ENCODE peak calls at places on chromosomes 11 and 22, in nine cellular contexts. T is psoas muscle; E is NAMALWA; F is GM04504; H is right atrium auricular region; A is mammary epithelial cell; O is tibial artery; P is kidney tubule cell; R is activated T-helper 1 cell treated with anti-CD3 and anti-CD28 coated beads, Interleukin-12 subunit alpha, Interleukin-12 subunit beta, Interleukin-2, Interleukin-4 antibody, amounts not matched to agents 30 ng/mL and 10 ng/mL and 1 ng/mL, durations not matched to agents 14 hours and 24 hours and 36 hours. X is an unnamed sample.

GRCh38 chr11:125072961-125073590 is 10.0 kb downstream of the SLC37A2 start:
- DNase-seq in R (no peak), T (no peak), E (no peak), F (no peak), H (no peak), O (no peak), P (no peak), A (no peak), X (no peak)

GRCh38 chr22:39808087-39808486 is 85.5 kb downstream of the ENTHD1 start:
- DNase-seq in F (no peak), O (no peak), P (peak), H (no peak), T (no peak), A (no peak), E (peak), R (no peak), X (no peak)

GRCh38 chr11:121465709-121466062 is 12.9 kb upstream of the SORL1-AS1 start:
- DNase-seq in A (no peak), E (no peak), P (no peak), T (no peak), O (no peak), H (no peak), F (no peak), R (no peak), X (no peak)

GRCh38 chr22:36405671-36406070 is 17.9 kb upstream of the MYH9 start:
- DNase-seq in E (peak), O (peak), F (no peak), H (no peak), A (peak), R (peak), T (peak), P (peak), X (no peak)

GRCh38 chr11:8025816-8026215 is 38.7 kb downstream of the EIF3F start:
- DNase-seq in T (no peak), R (no peak), H (no peak), P (peak), F (no peak), A (peak), O (no peak), E (no peak), X (no peak)

GRCh38 chr11:32231909-32232493 is 141.1 kb downstream of the RCN1 start:
- DNase-seq in E (peak), A (peak), T (no peak), F (peak), P (peak), R (no peak), O (no peak), H (no peak), X (no peak)

GRCh38 chr11:128779036-128779435 is 85.2 kb downstream of the FLI1 start:
- DNase-seq in O (no peak), P (no peak), E (no peak), A (no peak), T (no peak), F (no peak), H (no peak), R (no peak), X (no peak)

GRCh38 chr11:85941380-85941973 is 86.3 kb downstream of the CCDC83 start:
- DNase-seq in H (peak), R (peak), F (peak), A (peak), E (peak), O (peak), T (peak), P (peak), X (peak)

GRCh38 chr11:66231561-66231960 is 36.9 kb upstream of the RAB1B start:
- DNase-seq in T (no peak), E (no peak), P (no peak), F (no peak), H (no peak), O (no peak), R (no peak), A (no peak), X (no peak)

GRCh38 chr11:13206086-13206640 is 71.4 kb upstream of the BMAL1 start:
- DNase-seq in H (no peak), A (no peak), P (peak), O (no peak), E (no peak), F (no peak), T (no peak), R (no peak), X (no peak)

GRCh38 chr22:43985532-43985931 is 30.3 kb downstream of the SAMM50 start:
- DNase-seq in O (no peak), E (no peak), F (no peak), H (no peak), P (no peak), A (no peak), R (no peak), T (peak), X (no peak)

GRCh38 chr22:38696606-38697005 is 4.1 kb downstream of the JOSD1 start:
- DNase-seq in H (peak), F (no peak), O (no peak), P (peak), A (peak), T (no peak), E (no peak), R (no peak), X (no peak)

GRCh38 chr22:22558071-22558971 is 744 bp downstream of the PRAME start:
- DNase-seq in H (no peak), E (no peak), A (no peak), O (no peak), P (no peak), F (no peak), R (no peak), T (no peak), X (no peak)

GRCh38 chr11:123174196-123175183 is 20.6 kb downstream of the CLMP start:
- DNase-seq in F (peak), O (peak), P (peak), A (peak), T (peak), E (no peak), H (peak), R (no peak), X (peak)

GRCh38 chr22:23548501-23549197 is 31.4 kb downstream of the IGLL1 start:
- DNase-seq in R (no peak), P (no peak), H (no peak), E (no peak), A (no peak), O (peak), F (no peak), T (no peak), X (no peak)

GRCh38 chr11:94198718-94199117 is 70.1 kb downstream of the PANX1 start:
- DNase-seq in R (no peak), P (no peak), O (no peak), A (no peak), F (no peak), T (no peak), H (no peak), E (no peak), X (no peak)

GRCh38 chr11:76649964-76650363 is 20.6 kb downstream of the LRRC32 start:
- DNase-seq in E (no peak), T (no peak), O (no peak), F (no peak), A (no peak), P (no peak), R (no peak), H (no peak), X (no peak)

GRCh38 chr11:45154276-45154675 is 7.8 kb downstream of the PRDM11 start:
- DNase-seq in H (peak), O (peak), T (no peak), R (no peak), P (no peak), E (no peak), A (no peak), F (no peak), X (no peak)

GRCh38 chr11:66333220-66333877 is 2.9 kb downstream of the RIN1 start:
- DNase-seq in O (no peak), T (no peak), A (no peak), R (no peak), F (no peak), P (no peak), E (no peak), H (no peak), X (no peak)

GRCh38 chr11:44777537-44778199 is 50.9 kb downstream of the TSPAN18 start:
- DNase-seq in O (peak), E (no peak), H (no peak), P (no peak), F (no peak), R (no peak), T (no peak), A (no peak), X (peak)

GRCh38 chr22:47059076-47059475 is 296.6 kb downstream of the TBC1D22A start:
- DNase-seq in F (no peak), R (no peak), H (no peak), E (peak), O (no peak), P (no peak), T (no peak), A (no peak), X (no peak)

GRCh38 chr11:128726464-128727139 is 32.7 kb downstream of the FLI1 start:
- DNase-seq in E (peak), H (peak), A (no peak), T (no peak), F (no peak), R (no peak), O (no peak), P (no peak), X (no peak)

GRCh38 chr11:66336234-66337102 is at the start of gene RIN1:
- DNase-seq in R (peak), A (peak), O (no peak), F (peak), P (peak), E (peak), H (peak), T (peak), X (peak)

GRCh38 chr11:15206791-15207190 is 92.1 kb downstream of the INSC start:
- DNase-seq in A (no peak), T (no peak), P (no peak), R (no peak), E (no peak), F (no peak), O (no peak), H (no peak), X (no peak)

GRCh38 chr11:78310500-78310909 is 107.1 kb downstream of the GAB2 start:
- DNase-seq in A (no peak), E (peak), R (no peak), F (no peak), P (no peak), H (peak), O (peak), T (peak), X (peak)

GRCh38 chr11:46681814-46682213 is 18.6 kb downstream of the ARHGAP1 start:
- DNase-seq in F (no peak), O (no peak), R (no peak), A (no peak), T (no peak), P (no peak), H (no peak), E (no peak), X (no peak)

GRCh38 chr11:111961389-111962300 is 24.5 kb downstream of the DIXDC1 start:
- DNase-seq in R (no peak), H (no peak), E (no peak), A (no peak), F (no peak), P (no peak), O (no peak), T (no peak), X (no peak)

GRCh38 chr11:91630916-91631673 is 593.5 kb upstream of the FAT3 start:
- DNase-seq in P (no peak), O (no peak), A (no peak), F (no peak), R (no peak), H (no peak), T (no peak), E (no peak), X (no peak)

GRCh38 chr11:19187101-19187500 is 14.7 kb downstream of the CSRP3 start:
- DNase-seq in H (no peak), A (peak), E (no peak), P (peak), R (no peak), F (no peak), O (no peak), T (no peak), X (no peak)

GRCh38 chr11:94815705-94816344 is 47.7 kb downstream of the AMOTL1 start:
- DNase-seq in R (no peak), F (no peak), O (no peak), A (peak), H (no peak), E (peak), T (no peak), P (no peak), X (no peak)

GRCh38 chr11:130478204-130478701 is 29.8 kb downstream of the ADAMTS15 start:
- DNase-seq in P (peak), O (peak), T (peak), H (peak), E (no peak), A (peak), R (no peak), F (peak), X (peak)

GRCh38 chr11:19816040-19816439 is 103.4 kb downstream of the NAV2 start:
- DNase-seq in O (peak), F (no peak), P (no peak), R (no peak), A (no peak), H (no peak), T (no peak), E (no peak), X (no peak)

GRCh38 chr11:64013141-64013896 is 22.4 kb upstream of the FLRT1 start:
- DNase-seq in H (no peak), O (no peak), E (no peak), T (no peak), F (no peak), R (no peak), A (no peak), P (no peak), X (no peak)

GRCh38 chr11:23359297-23359696 is 499.0 kb upstream of the CCDC179 start:
- DNase-seq in O (no peak), H (no peak), F (peak), E (no peak), R (no peak), P (peak), A (peak), T (no peak), X (no peak)

GRCh38 chr11:102467080-102467708 is 14.6 kb upstream of the TMEM123 start:
- DNase-seq in T (no peak), A (peak), E (no peak), O (no peak), F (no peak), H (no peak), R (no peak), P (no peak), X (no peak)

GRCh38 chr11:6200975-6201374 is 2.0 kb downstream of the OR52W1 start:
- DNase-seq in T (peak), E (no peak), P (no peak), F (no peak), H (peak), A (no peak), R (no peak), O (no peak), X (no peak)

GRCh38 chr11:102254047-102254446 is 63.2 kb upstream of the BIRC3 start:
- DNase-seq in E (peak), R (no peak), A (no peak), H (no peak), P (no peak), T (no peak), O (no peak), F (no peak), X (no peak)

GRCh38 chr11:62896049-62896448 is 15.4 kb downstream of the SLC3A2 start:
- DNase-seq in H (no peak), F (no peak), T (no peak), P (no peak), O (no peak), R (no peak), A (no peak), E (no peak), X (peak)